ENCODE peak calls at places on chromosomes 13 and 19, in six cellular contexts. B, Z, R, D, A and S are unnamed samples.

GRCh38 chr13:113736258-113736731 is 22.7 kb upstream of the TMEM255B start:
- DNase-seq in Z (no peak), B (no peak), R (peak), A (no peak), D (no peak), S (peak)

GRCh38 chr13:40313269-40314200 is 352.9 kb downstream of the FOXO1 start:
- DNase-seq in R (no peak), D (no peak), Z (no peak), B (no peak), A (no peak), S (no peak)

GRCh38 chr19:29320076-29320475 is 107.1 kb upstream of the UQCRFS1 start:
- DNase-seq in A (no peak), D (no peak), B (no peak), Z (peak), R (no peak), S (no peak)

GRCh38 chr19:10219678-10220077 is 11.5 kb downstream of the S1PR2 start:
- DNase-seq in A (no peak), B (no peak), R (no peak), D (no peak), Z (no peak), S (no peak)

GRCh38 chr19:21603431-21604153 is 98.2 kb downstream of the ZNF429 start:
- DNase-seq in D (no peak), Z (no peak), R (no peak), A (no peak), B (no peak), S (no peak)

GRCh38 chr19:8665468-8666213 is 33.0 kb downstream of the ACTL9 start:
- DNase-seq in R (no peak), Z (no peak), B (no peak), D (no peak), A (no peak), S (no peak)

GRCh38 chr13:27619093-27619705 is 1.1 kb downstream of the LNX2 start:
- DNase-seq in Z (no peak), A (no peak), B (no peak), R (no peak), D (no peak), S (no peak)

GRCh38 chr13:109673477-109673876 is 112.9 kb downstream of the IRS2 start:
- DNase-seq in B (no peak), Z (no peak), R (no peak), A (no peak), D (no peak), S (no peak)

GRCh38 chr13:30234763-30235162 is 72.6 kb downstream of the KATNAL1 start:
- DNase-seq in R (no peak), D (no peak), B (no peak), A (no peak), Z (no peak), S (no peak)

GRCh38 chr13:102276479-102276878 is 125.4 kb downstream of the FGF14 start:
- DNase-seq in D (no peak), Z (no peak), B (no peak), A (no peak), R (no peak), S (no peak)

GRCh38 chr13:80217614-80218456 is 123.1 kb downstream of the SPRY2 start:
- DNase-seq in B (no peak), D (no peak), R (no peak), Z (no peak), A (no peak), S (no peak)

GRCh38 chr19:36460046-36460445 is 29.3 kb downstream of the ZNF566 start:
- DNase-seq in R (no peak), D (no peak), Z (no peak), B (no peak), A (no peak), S (no peak)

GRCh38 chr13:113997845-113998751 is 24.2 kb upstream of the C13orf46 start:
- DNase-seq in Z (no peak), D (no peak), R (peak), B (peak), A (peak), S (peak)

GRCh38 chr19:10419200-10419645 is 1.1 kb upstream of the PDE4A start:
- DNase-seq in Z (peak), D (no peak), A (no peak), R (no peak), B (no peak), S (no peak)

GRCh38 chr13:46659413-46660065 is 106.6 kb downstream of the LRCH1 start:
- DNase-seq in D (no peak), R (no peak), A (no peak), Z (no peak), B (no peak), S (no peak)

DNA sequence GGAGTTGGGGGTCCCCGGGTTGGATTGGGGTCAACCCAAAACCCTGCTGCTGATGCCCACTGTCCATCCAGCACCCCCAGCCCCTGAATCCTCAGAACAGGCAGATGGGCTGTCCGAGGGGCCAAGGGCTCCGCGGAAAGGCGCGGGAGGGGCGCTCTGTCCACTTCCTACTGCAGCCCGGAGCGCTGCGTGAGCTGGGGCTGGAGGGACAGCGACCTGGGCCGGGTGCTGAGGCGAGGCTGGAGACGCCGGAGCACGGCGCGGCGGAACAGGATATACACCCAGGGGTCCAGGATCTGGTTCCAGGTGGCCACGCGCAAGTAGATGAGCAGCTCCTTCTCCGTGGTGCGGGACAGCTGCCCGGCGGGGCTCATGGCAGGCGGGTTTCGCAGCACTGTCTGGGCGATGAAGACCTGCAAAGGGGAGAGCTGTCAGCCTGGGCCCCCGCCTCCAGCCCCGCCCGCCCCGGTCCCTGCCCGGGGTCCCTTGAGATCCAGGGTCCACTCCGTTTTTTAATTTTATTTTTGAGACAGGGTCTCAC is 10.3 kb downstream of the GIPC3 start:
- DNase-seq in B (no peak), R (no peak), Z (no peak), A (no peak), D (no peak), S (no peak)
- TF ChIP-seq POLR2A in B (no peak), R (no peak), Z (no peak), A (no peak), D (no peak), S (no peak)

DNA sequence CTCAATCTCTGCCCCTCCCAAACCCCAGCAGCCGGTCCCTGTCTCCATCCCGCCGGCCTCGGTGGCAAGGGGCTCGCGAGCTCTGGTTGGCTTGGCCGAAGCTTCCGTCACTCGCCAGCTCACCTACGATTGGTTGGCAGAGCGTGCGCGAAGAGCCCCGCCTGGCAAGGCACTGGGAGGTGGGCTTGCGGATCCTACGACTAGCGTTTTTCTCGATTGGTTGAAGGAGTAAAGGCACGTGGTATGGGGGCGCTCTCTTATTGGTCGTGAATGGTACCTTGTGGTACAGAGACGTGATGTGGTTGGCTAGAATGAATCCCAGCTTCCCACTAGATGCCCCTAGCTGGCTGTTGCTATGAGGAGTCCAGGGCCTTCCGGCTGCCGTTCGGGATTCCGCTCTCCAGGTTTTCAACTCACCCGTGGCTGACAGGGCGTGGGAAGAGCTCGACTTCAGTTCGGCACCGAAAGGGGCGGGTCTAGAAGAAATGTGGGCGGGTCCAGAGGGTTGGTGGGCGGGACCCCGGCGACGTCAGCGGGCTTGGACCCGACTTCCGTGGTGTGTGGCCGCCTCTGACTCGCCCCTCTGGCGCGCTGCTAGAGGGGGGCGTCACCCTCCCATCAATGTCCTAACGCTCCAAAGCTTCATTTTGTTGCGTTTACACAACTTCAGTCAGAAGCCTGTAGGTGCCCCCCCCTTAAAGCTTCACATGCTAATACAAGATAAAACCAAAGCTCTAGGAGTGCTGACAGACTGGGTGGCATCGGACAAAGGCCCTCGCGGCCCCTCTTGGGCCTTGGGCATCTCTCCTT is 847 bp upstream of the RAP2A start:
- DNase-seq in R (peak), A (peak), Z (peak), B (peak), D (peak), S (peak)
- TF ChIP-seq POLR2A in R (no peak), A (no peak), Z (no peak), B (peak), D (no peak), S (peak)

DNA sequence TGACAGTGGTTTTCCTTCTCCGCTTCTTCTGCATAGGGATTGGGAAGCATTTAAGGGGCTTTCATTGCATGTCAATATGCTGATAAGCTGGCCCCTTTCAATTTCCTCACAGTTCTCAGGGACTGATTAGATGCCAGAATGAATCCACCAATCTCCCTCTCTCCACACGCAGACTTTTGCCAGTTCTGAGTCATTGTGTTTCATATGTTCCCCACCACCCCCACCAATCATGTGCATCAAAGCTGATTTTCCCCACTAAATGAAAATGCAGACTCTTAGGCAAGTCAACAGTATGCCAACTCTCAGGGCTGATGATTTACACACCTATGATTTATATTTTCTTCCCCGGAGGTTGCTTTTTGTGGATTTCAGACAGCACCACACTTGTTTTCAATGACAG is 47.8 kb upstream of the C13orf42 start:
- DNase-seq in A (no peak), B (no peak), R (no peak), Z (no peak), D (no peak), S (no peak)
- TF ChIP-seq POLR2A in A (no peak), B (no peak), R (no peak), Z (no peak), D (no peak), S (no peak)

DNA sequence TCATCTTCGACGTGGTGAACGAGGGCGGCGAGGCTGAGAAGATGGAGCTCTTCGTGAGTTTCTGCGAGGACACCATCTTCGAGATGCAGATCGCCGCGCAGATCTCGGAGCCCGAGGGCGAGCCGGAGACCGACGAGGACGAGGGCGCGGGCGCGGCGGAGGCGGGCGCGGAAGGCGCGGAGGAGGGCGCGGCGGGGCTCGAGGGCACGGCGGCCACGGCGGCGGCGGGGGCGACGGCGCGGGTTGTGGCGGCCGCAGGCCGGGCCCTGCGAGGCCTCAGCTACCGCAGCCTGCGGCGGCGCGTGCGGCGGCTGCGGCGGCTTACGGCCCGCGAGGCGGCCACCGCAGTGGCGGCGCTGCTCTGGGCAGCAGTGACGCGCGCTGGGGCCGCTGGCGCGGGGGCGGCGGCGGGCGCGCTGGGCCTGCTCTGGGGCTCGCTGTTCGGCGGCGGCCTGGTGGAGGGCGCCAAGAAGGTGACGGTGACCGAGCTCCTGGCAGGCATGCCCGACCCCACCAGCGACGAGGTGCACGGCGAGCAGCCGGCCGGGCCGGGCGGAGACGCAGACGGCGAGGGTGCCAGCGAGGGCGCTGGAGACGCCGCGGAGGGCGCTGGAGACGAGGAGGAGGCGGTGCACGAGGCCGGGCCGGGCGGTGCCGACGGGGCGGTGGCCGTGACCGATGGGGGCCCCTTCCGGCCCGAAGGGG is 52.6 kb downstream of the MAP4K1 start:
- DNase-seq in R (no peak), B (no peak), Z (no peak), D (peak), A (no peak), S (peak)
- TF ChIP-seq POLR2A in R (no peak), B (no peak), Z (no peak), D (no peak), A (no peak), S (no peak)

GRCh38 chr19:38850231-38850975 is 617 bp upstream of the HNRNPL start:
- DNase-seq in Z (peak), R (peak), A (peak), D (peak), B (peak), S (peak)
- TF ChIP-seq POLR2A in Z (no peak), R (peak), A (no peak), D (peak), B (peak), S (no peak)

GRCh38 chr19:12090807-12091206 is 26.3 kb downstream of the ZNF844 start:
- DNase-seq in Z (peak), A (peak), B (peak), R (peak), D (peak), S (peak)

GRCh38 chr19:12093777-12094176 is 29.2 kb downstream of the ZNF844 start:
- DNase-seq in A (no peak), Z (no peak), R (no peak), B (no peak), D (no peak), S (no peak)

GRCh38 chr19:12095111-12095790 is 30.7 kb downstream of the ZNF844 start:
- DNase-seq in D (no peak), B (no peak), R (no peak), Z (no peak), A (no peak), S (no peak)

GRCh38 chr19:12098040-12098439 is 33.5 kb downstream of the ZNF844 start:
- DNase-seq in Z (no peak), A (no peak), R (no peak), B (no peak), D (no peak), S (no peak)

GRCh38 chr19:12092065-12092867 is 27.7 kb downstream of the ZNF844 start:
- DNase-seq in B (peak), Z (peak), D (peak), R (peak), A (peak), S (peak)
- TF ChIP-seq POLR2A in B (peak), Z (no peak), D (no peak), R (no peak), A (no peak), S (no peak)

GRCh38 chr19:343941-344624 is 513 bp downstream of the MIER2 start:
- DNase-seq in A (peak), D (no peak), R (no peak), B (no peak), Z (no peak), S (peak)

GRCh38 chr19:343451-343931 is 1.1 kb downstream of the MIER2 start:
- DNase-seq in B (no peak), D (no peak), R (no peak), A (peak), Z (no peak), S (peak)

GRCh38 chr19:341386-342127 is 3.0 kb downstream of the MIER2 start:
- DNase-seq in R (no peak), B (no peak), Z (no peak), A (peak), D (no peak), S (peak)

GRCh38 chr19:342128-342455 is 2.5 kb downstream of the MIER2 start:
- DNase-seq in B (no peak), A (peak), Z (no peak), R (no peak), D (no peak), S (no peak)

GRCh38 chr19:342801-343421 is 1.7 kb downstream of the MIER2 start:
- DNase-seq in D (peak), A (peak), B (peak), R (peak), Z (peak), S (peak)
- TF ChIP-seq POLR2A in D (no peak), A (no peak), B (no peak), R (no peak), Z (no peak), S (no peak)

GRCh38 chr13:50125306-50125555 is 110.0 kb downstream of the KCNRG start:
- DNase-seq in A (no peak), B (no peak), Z (no peak), R (no peak), D (no peak), S (no peak)
- TF ChIP-seq POLR2A in A (no peak), B (no peak), Z (no peak), R (no peak), D (no peak), S (no peak)

DNA sequence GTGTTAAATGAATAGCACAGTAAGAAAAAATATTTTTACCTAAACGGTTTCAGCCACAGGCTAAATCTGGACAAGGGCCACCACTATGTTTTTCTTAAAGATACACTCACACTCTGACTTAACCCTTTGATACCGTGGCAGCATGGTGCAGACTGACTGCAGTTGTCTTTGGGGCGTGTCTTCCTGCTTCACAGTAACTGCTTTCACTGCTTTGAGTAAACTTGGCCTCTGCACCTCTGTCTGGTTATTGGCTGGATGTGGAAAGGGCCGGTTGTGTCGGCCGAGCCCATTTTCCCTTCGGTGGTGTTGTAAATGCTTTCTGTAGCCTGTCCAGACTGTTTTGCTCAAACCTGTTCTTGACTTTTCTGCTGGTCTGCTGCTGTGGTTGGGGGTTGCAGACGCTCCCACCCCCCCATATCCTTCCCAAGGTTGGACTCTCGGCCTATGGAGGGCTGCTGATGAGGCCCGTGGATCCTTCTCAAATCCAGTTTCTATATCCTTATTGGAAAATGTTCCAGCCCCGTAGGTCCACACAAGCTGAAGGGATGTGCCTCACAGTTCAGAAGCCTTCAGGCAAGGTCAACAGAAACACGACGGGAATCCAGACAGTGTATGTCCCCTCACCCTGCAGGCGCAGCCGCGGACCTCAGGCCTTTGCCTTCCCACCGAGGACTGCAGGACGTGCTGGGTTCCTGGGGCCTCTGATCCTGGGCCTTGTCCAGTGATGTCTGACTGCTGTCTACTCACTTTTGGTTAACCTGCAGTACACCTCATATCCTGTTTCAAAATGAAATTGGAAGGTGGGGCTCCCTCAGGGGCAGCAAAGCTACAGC is 90.2 kb upstream of the RNF113B start:
- DNase-seq in Z (no peak), D (no peak), A (no peak), R (peak), B (no peak), S (no peak)
- TF ChIP-seq POLR2A in Z (no peak), D (no peak), A (no peak), R (no peak), B (no peak), S (no peak)

GRCh38 chr19:56121180-56122167 is at the start of gene ZNF787:
- DNase-seq in Z (peak), B (peak), R (peak), D (peak), A (peak), S (peak)
- TF ChIP-seq POLR2A in Z (no peak), B (peak), R (peak), D (peak), A (no peak), S (peak)